ENCODE peak calls at places on chromosomes 12 and 14, in five cellular contexts. L, D, V, G and M are unnamed samples.

GRCh38 chr14:23364164-23364571 is 804 bp downstream of the EFS start:
- ATAC-seq in L (no peak), V (no peak), D (peak; percentile 41), G (peak; percentile 30), M (peak; percentile 12)

GRCh38 chr14:21894003-21894897 is 220.6 kb upstream of the OR4E1 start:
- ATAC-seq in G (peak; percentile 70), L (peak; percentile 63), D (no peak), V (peak; percentile 89), M (no peak)

GRCh38 chr12:108896817-108897216 is 16.9 kb downstream of the DAO start:
- ATAC-seq in V (no peak), L (no peak), G (no peak), D (no peak), M (no peak)

GRCh38 chr12:495466-495865 is 35.7 kb downstream of the B4GALNT3 start:
- ATAC-seq in G (no peak), V (no peak), L (no peak), D (no peak), M (no peak)

GRCh38 chr12:81450920-81451739 is 308.0 kb downstream of the PPFIA2 start:
- ATAC-seq in V (peak; percentile 96), D (peak; percentile 71), G (no peak), L (peak; percentile 75), M (no peak)

GRCh38 chr12:79194595-79194994 is 330.0 kb downstream of the SYT1 start:
- ATAC-seq in D (no peak), L (no peak), G (no peak), V (no peak), M (no peak)

GRCh38 chr12:105852496-105852895 is 286.3 kb downstream of the NUAK1 start:
- ATAC-seq in D (peak; percentile 23), G (no peak), L (no peak), V (no peak), M (no peak)

GRCh38 chr12:52645120-52645761 is 6.8 kb downstream of the KRT2 start:
- ATAC-seq in L (no peak), G (peak; percentile 70), D (peak; percentile 13), V (no peak), M (no peak)

GRCh38 chr12:25373396-25373795 is 122.7 kb upstream of the KRAS start:
- ATAC-seq in G (no peak), D (no peak), V (no peak), L (no peak), M (no peak)

GRCh38 chr12:3101309-3102022 is 24.3 kb downstream of the TSPAN9 start:
- ATAC-seq in G (no peak), L (no peak), D (no peak), V (no peak), M (no peak)

GRCh38 chr12:13504736-13505135 is 308.2 kb downstream of the EMP1 start:
- ATAC-seq in L (peak; percentile 58), D (no peak), V (no peak), G (no peak), M (no peak)

GRCh38 chr14:22397338-22397737 is 191.7 kb downstream of the DAD1 start:
- ATAC-seq in G (no peak), L (no peak), D (no peak), V (no peak), M (no peak)

GRCh38 chr12:21888464-21888863 is 52.8 kb downstream of the ABCC9 start:
- ATAC-seq in D (no peak), V (no peak), G (no peak), L (no peak), M (no peak)

GRCh38 chr12:120327593-120327992 is at the start of gene PLA2G1B:
- ATAC-seq in L (no peak), G (no peak), V (peak; percentile 75), D (peak; percentile 25), M (no peak)

GRCh38 chr14:21192447-21192822 is 36.6 kb upstream of the OR5AU1 start:
- ATAC-seq in D (peak; percentile 12), V (peak; percentile 56), G (no peak), L (peak; percentile 16), M (no peak)

GRCh38 chr12:32489070-32489469 is 89.7 kb downstream of the FGD4 start:
- ATAC-seq in G (no peak), D (no peak), V (no peak), L (no peak), M (no peak)

GRCh38 chr12:43737646-43738045 is 20.9 kb downstream of the PUS7L start:
- ATAC-seq in V (no peak), G (no peak), L (no peak), D (no peak), M (no peak)

GRCh38 chr12:3107071-3107583 is 29.9 kb downstream of the TSPAN9 start:
- ATAC-seq in L (no peak), V (no peak), G (no peak), D (no peak), M (no peak)

GRCh38 chr12:15205341-15206010 is 15.7 kb downstream of the RERG start:
- ATAC-seq in G (no peak), D (peak; percentile 54), L (no peak), V (no peak), M (peak; percentile 57)

GRCh38 chr12:96196781-96197180 is 2.6 kb downstream of the ELK3 start:
- ATAC-seq in V (no peak), G (no peak), D (no peak), L (no peak), M (no peak)

GRCh38 chr12:111387747-111388365 is 17.9 kb upstream of the SH2B3 start:
- ATAC-seq in G (no peak), D (no peak), L (no peak), V (no peak), M (no peak)

GRCh38 chr12:75177997-75178396 is 31.6 kb downstream of the KCNC2 start:
- ATAC-seq in D (peak; percentile 54), L (peak; percentile 73), G (no peak), V (no peak), M (no peak)

GRCh38 chr12:11016937-11017336 is 5.5 kb downstream of the TAS2R19 start:
- ATAC-seq in V (no peak), G (no peak), L (no peak), D (no peak), M (no peak)

GRCh38 chr12:132398386-132398991 is 69.1 kb upstream of the GALNT9 start:
- ATAC-seq in G (no peak), L (no peak), D (no peak), V (no peak), M (no peak)

GRCh38 chr14:39185256-39186049 is 10.4 kb downstream of the PNN start:
- ATAC-seq in L (no peak), V (no peak), G (peak; percentile 31), D (no peak), M (no peak)

GRCh38 chr12:59036973-59037807 is 116.9 kb upstream of the LRIG3 start:
- ATAC-seq in V (no peak), L (no peak), G (no peak), D (no peak), M (no peak)

DNA sequence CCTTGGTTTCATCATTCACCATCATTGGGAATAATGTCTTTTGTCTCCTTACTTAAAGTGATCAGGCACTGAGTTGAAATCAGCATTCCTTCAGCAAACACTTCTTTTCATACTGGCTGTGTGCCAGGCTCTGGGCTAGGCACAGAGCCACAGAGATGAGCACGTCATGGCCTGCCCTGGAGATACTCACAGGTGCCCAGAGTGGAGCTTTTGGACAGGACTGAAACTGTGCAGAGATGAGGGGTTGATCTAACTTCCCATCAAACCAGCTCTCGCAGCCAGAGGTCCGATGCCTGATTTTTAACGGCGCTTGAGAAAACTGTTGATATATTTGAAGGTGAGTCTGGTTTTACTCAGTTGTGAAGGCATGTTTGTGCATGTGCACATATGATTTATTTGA is 43.1 kb downstream of the CACNA1C start:
- ATAC-seq in G (no peak), L (no peak), V (no peak), D (no peak), M (peak; percentile 65)
- TF ChIP-seq EP300 in G (no peak), L (no peak), V (no peak), D (no peak), M (no peak)

GRCh38 chr14:90451953-90452352 is 55.1 kb downstream of the CALM1 start:
- ATAC-seq in V (no peak), L (no peak), G (no peak), D (no peak), M (no peak)

GRCh38 chr14:90452366-90452765 is 55.5 kb downstream of the CALM1 start:
- ATAC-seq in G (no peak), L (peak; percentile 27), V (no peak), D (no peak), M (no peak)

GRCh38 chr14:90451443-90451842 is 54.6 kb downstream of the CALM1 start:
- ATAC-seq in L (no peak), V (no peak), D (no peak), G (no peak), M (no peak)

GRCh38 chr14:90450151-90450550 is 53.3 kb downstream of the CALM1 start:
- ATAC-seq in D (no peak), V (no peak), L (no peak), G (no peak), M (no peak)

DNA sequence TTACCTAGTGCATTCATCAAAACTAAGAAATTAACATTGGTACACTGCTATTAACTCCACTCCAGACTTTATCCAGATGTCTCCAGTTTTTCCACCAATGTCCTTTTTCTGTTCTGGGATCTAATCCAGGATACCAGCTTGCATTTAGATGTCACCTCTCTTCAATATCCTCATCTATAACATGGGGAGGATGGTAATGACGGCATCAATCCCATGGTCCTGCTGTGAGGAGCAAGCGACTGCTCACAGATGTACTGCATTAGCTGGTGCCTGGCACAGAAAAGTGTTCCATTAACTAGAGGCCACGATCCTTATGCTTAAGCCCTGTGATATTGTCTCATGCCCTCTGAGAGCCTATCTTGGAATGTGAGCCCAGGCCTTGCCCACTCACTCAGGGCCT is 53.8 kb downstream of the CALM1 start:
- ATAC-seq in V (no peak), D (no peak), G (no peak), L (no peak), M (no peak)
- TF ChIP-seq POLR2AphosphoS5 in V (no peak), D (no peak), G (no peak), L (no peak), M (no peak)

GRCh38 chr14:100240725-100241032 is 1.7 kb downstream of the YY1 start:
- ATAC-seq in L (no peak), G (no peak), V (no peak), D (no peak), M (no peak)
- TF ChIP-seq CTCF in L (no peak), G (no peak), V (no peak), D (no peak), M (no peak)

DNA sequence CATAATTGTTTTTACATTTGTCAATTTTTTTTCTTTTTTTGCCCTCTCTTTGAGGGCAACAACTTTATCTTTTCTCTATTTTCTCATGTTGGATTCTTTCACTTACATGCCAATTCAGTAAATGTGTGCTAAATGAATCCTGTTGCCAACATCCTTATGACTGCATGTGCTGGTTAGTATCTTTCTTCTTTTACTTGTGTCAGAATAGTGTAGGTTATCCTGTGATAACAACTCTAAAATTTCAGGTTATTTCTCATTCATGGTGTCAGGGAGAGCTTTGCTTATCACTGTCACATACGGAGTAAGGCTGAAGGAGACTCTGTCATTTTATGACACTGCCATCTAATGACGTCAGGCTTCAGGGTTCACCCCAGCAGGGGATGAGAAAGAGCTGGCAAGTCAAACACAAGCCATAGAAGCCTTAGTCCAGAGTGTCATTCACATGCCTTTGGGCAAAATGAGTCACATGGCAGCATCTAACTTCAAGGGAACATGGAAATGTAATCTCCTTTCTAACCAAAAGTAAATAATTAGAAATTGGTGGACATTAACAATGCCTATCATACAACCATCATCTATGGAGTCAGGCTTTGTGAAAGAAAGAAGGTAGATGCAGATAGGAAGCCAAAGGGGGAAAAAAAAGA is 242.5 kb upstream of the ATP2B1 start:
- ATAC-seq in L (peak; percentile 50), D (no peak), G (no peak), V (no peak), M (no peak)
- TF ChIP-seq EP300 in L (no peak), D (no peak), G (no peak), V (no peak), M (no peak)

GRCh38 chr12:57514720-57515467 is 5.4 kb downstream of the DDIT3 start:
- ATAC-seq in L (no peak), V (no peak), D (no peak), G (peak; percentile 1), M (no peak)
- TF ChIP-seq POLR2AphosphoS5 in L (no peak), V (no peak), D (no peak), G (peak; percentile 48), M (no peak)